ENCODE peak calls at places on chromosome 16, in five cellular contexts. W, E, M, H and U are unnamed samples.

GRCh38 chr16:25006504-25007055 is 8.6 kb downstream of the ARHGAP17 start:
- DNase-seq in W (no peak), E (peak; percentile 69), M (no peak), H (no peak), U (no peak)

GRCh38 chr16:16071631-16072244 is 122.3 kb downstream of the ABCC1 start:
- DNase-seq in W (no peak), E (no peak), M (no peak), H (no peak), U (no peak)

GRCh38 chr16:73743665-73744496 is 552.7 kb upstream of the PSMD7 start:
- DNase-seq in W (no peak), E (no peak), M (no peak), H (no peak), U (no peak)

GRCh38 chr16:22189473-22190168 is 16.5 kb upstream of the EEF2K start:
- DNase-seq in W (no peak), E (peak; percentile 47), M (no peak), H (no peak), U (no peak)

GRCh38 chr16:88783391-88784073 is 1.5 kb downstream of the PIEZO1 start:
- DNase-seq in W (no peak), E (peak; percentile 45), M (no peak), H (no peak), U (no peak)

GRCh38 chr16:70800306-70800705 is 652 bp downstream of the VAC14 start:
- DNase-seq in W (no peak), E (no peak), M (no peak), H (no peak), U (no peak)

GRCh38 chr16:75326333-75326732 is 74.9 kb upstream of the BCAR1 start:
- DNase-seq in W (no peak), E (no peak), M (no peak), H (no peak), U (no peak)

GRCh38 chr16:30437511-30438046 is 7.7 kb upstream of the DCTPP1 start:
- DNase-seq in W (no peak), E (no peak), M (no peak), H (no peak), U (no peak)

GRCh38 chr16:66471696-66472393 is 44.8 kb downstream of the BEAN1 start:
- DNase-seq in W (no peak), E (no peak), M (no peak), H (no peak), U (no peak)

GRCh38 chr16:68299571-68300453 is 10.9 kb downstream of the SLC7A6OS start:
- DNase-seq in W (no peak), E (no peak), M (no peak), H (no peak), U (no peak)

GRCh38 chr16:79265701-79266100 is 334.8 kb downstream of the MAF start:
- DNase-seq in W (no peak), E (no peak), M (no peak), H (no peak), U (no peak)